ENCODE peak calls at places on chromosomes 16 and 17, in ten cellular contexts. I is stimulated activated CD8-positive, alpha-beta memory T cell treated with anti-CD3 and anti-CD28 coated beads, Interleukin-7, amount 100 ng/mL, for 4 hours; P is fibroblast of pulmonary artery; L is Daoy; Y is amniotic stem cell; K is NCI-H748 treated with DMSO at 0.1 percent for 48 hours; H is effector memory CD4-positive, alpha-beta T cell; O is NAMALWA; A is naive B cell; R is AG04449. C is an unnamed sample.

GRCh38 chr17:18219016-18219415 is 6.4 kb upstream of the LLGL1 start:
- DNase-seq in Y (no peak), P (peak; percentile 65), A (no peak), O (no peak), L (no peak), R (no peak), I (no peak), K (no peak), H (no peak), C (no peak)

GRCh38 chr16:31033709-31034492 is 543 bp downstream of the STX4 start:
- DNase-seq in P (peak; percentile 80), Y (peak; percentile 66), L (peak; percentile 87), A (peak; percentile 80), O (peak; percentile 91), I (peak; percentile 81), H (peak; percentile 71), K (peak; percentile 35), R (peak; percentile 7), C (peak; percentile 79)

GRCh38 chr16:69848635-69849545 is 86.8 kb downstream of the WWP2 start:
- DNase-seq in H (no peak), L (peak; percentile 93), P (peak; percentile 92), O (no peak), R (peak; percentile 76), K (no peak), I (no peak), Y (peak; percentile 78), A (no peak), C (no peak)

GRCh38 chr16:85924675-85925074 is 25.7 kb downstream of the IRF8 start:
- DNase-seq in K (no peak), Y (no peak), R (no peak), P (peak; percentile 28), H (no peak), A (no peak), O (no peak), L (no peak), I (peak; percentile 32), C (no peak)

GRCh38 chr17:47820023-47820789 is 1.4 kb downstream of the OSBPL7 start:
- DNase-seq in A (no peak), P (no peak), R (no peak), Y (no peak), K (no peak), L (no peak), I (no peak), H (no peak), O (no peak), C (no peak)

GRCh38 chr17:19250421-19251141 is 13.4 kb downstream of the EPN2 start:
- DNase-seq in A (no peak), K (no peak), R (no peak), O (no peak), Y (no peak), L (no peak), H (no peak), P (no peak), I (no peak), C (no peak)

GRCh38 chr17:57368637-57369336 is 112.5 kb downstream of the MSI2 start:
- DNase-seq in L (no peak), O (no peak), H (no peak), I (no peak), K (no peak), A (no peak), R (no peak), P (no peak), Y (no peak), C (no peak)

GRCh38 chr17:63033142-63033541 is 67.1 kb downstream of the TANC2 start:
- DNase-seq in I (no peak), O (no peak), L (no peak), H (no peak), Y (no peak), R (no peak), K (no peak), A (no peak), P (no peak), C (no peak)

GRCh38 chr17:82212331-82213250 is at the start of gene CCDC57:
- DNase-seq in P (peak; percentile 82), Y (peak; percentile 36), H (no peak), R (no peak), K (peak; percentile 21), O (peak; percentile 76), L (peak; percentile 90), A (peak; percentile 76), I (no peak), C (peak; percentile 78)

GRCh38 chr16:69276143-69277115 is 34.7 kb upstream of the VPS4A start:
- DNase-seq in O (no peak), R (peak; percentile 93), I (no peak), K (no peak), H (no peak), P (peak; percentile 96), A (no peak), Y (peak; percentile 91), L (peak; percentile 81), C (no peak)

GRCh38 chr16:83420206-83420760 is 387.5 kb upstream of the HSBP1 start:
- DNase-seq in Y (peak; percentile 4), R (no peak), K (no peak), H (no peak), I (no peak), O (peak; percentile 21), P (peak; percentile 71), A (no peak), L (peak; percentile 8), C (no peak)

GRCh38 chr17:82050761-82051641 is 610 bp downstream of the RFNG start:
- DNase-seq in I (no peak), P (no peak), R (no peak), H (no peak), O (no peak), K (no peak), L (peak; percentile 9), A (no peak), Y (no peak), C (no peak)

GRCh38 chr16:69243479-69243878 is 56.5 kb downstream of the SNTB2 start:
- DNase-seq in R (peak; percentile 61), Y (no peak), I (no peak), K (no peak), L (no peak), A (no peak), P (peak; percentile 38), O (no peak), H (no peak), C (no peak)

GRCh38 chr16:78731785-78732184 is 632.3 kb downstream of the WWOX start:
- DNase-seq in K (no peak), H (no peak), L (no peak), A (no peak), Y (no peak), I (no peak), R (no peak), O (no peak), P (no peak), C (no peak)

GRCh38 chr16:57061084-57061905 is 31.1 kb upstream of the CPNE2 start:
- DNase-seq in R (no peak), A (no peak), K (no peak), H (no peak), I (no peak), P (peak; percentile 69), L (peak; percentile 63), Y (peak; percentile 15), O (no peak), C (no peak)

GRCh38 chr17:75764417-75764710 is 628 bp downstream of the GALK1 start:
- DNase-seq in R (no peak), A (no peak), P (no peak), L (no peak), O (no peak), H (no peak), Y (no peak), I (no peak), K (no peak), C (no peak)

GRCh38 chr17:30093463-30094147 is 23.0 kb upstream of the NSRP1 start:
- DNase-seq in R (no peak), I (peak; percentile 17), H (peak; percentile 18), L (peak; percentile 53), P (peak; percentile 75), O (peak; percentile 85), K (peak; percentile 40), Y (peak; percentile 2), A (peak; percentile 56), C (no peak)